ENCODE peak calls at places on chromosomes 13 and 19, in nine cellular contexts. One of them, this sample, is unnamed.

GRCh38 chr13:108070925-108071324 is 144.4 kb downstream of the LIG4 start:
- DNase-seq in activated T-cell treated with anti-CD3 and anti-CD28 coated beads, Interleukin-2, amount 50 U/mL, for 48 hours: no peak
- DNase-seq in stimulated activated CD4-positive, alpha-beta T cell treated with anti-CD3 and anti-CD28 coated beads, Interleukin-4, amount 100 ng/mL, for 1 hour: no peak
- DNase-seq in cardiac muscle cell: no peak
- DNase-seq in thoracic aorta: no peak
- DNase-seq in naive thymus-derived CD8-positive, alpha-beta T cell: no peak
- DNase-seq in NCI-H510A treated with DMSO at 0.1 percent for 48 hours: no peak
- DNase-seq in mucosa of descending colon: no peak
- DNase-seq in AG10803: no peak
- DNase-seq in this sample: no peak

GRCh38 chr13:44855860-44856259 is 133.4 kb downstream of the NUFIP1 start:
- DNase-seq in activated T-cell treated with anti-CD3 and anti-CD28 coated beads, Interleukin-2, amount 50 U/mL, for 48 hours: no peak
- DNase-seq in AG10803: no peak
- DNase-seq in mucosa of descending colon: no peak
- DNase-seq in thoracic aorta: no peak
- DNase-seq in cardiac muscle cell: no peak
- DNase-seq in stimulated activated CD4-positive, alpha-beta T cell treated with anti-CD3 and anti-CD28 coated beads, Interleukin-4, amount 100 ng/mL, for 1 hour: no peak
- DNase-seq in NCI-H510A treated with DMSO at 0.1 percent for 48 hours: no peak
- DNase-seq in naive thymus-derived CD8-positive, alpha-beta T cell: no peak
- DNase-seq in this sample: no peak

GRCh38 chr13:91468301-91468700 is 69.9 kb downstream of the GPC5 start:
- DNase-seq in thoracic aorta: no peak
- DNase-seq in AG10803: no peak
- DNase-seq in naive thymus-derived CD8-positive, alpha-beta T cell: no peak
- DNase-seq in mucosa of descending colon: no peak
- DNase-seq in NCI-H510A treated with DMSO at 0.1 percent for 48 hours: no peak
- DNase-seq in stimulated activated CD4-positive, alpha-beta T cell treated with anti-CD3 and anti-CD28 coated beads, Interleukin-4, amount 100 ng/mL, for 1 hour: no peak
- DNase-seq in cardiac muscle cell: no peak
- DNase-seq in activated T-cell treated with anti-CD3 and anti-CD28 coated beads, Interleukin-2, amount 50 U/mL, for 48 hours: no peak
- DNase-seq in this sample: no peak

GRCh38 chr13:49444517-49445395 is 682 bp downstream of the SETDB2 start:
- DNase-seq in mucosa of descending colon: peak
- DNase-seq in thoracic aorta: no peak
- DNase-seq in stimulated activated CD4-positive, alpha-beta T cell treated with anti-CD3 and anti-CD28 coated beads, Interleukin-4, amount 100 ng/mL, for 1 hour: peak
- DNase-seq in AG10803: peak
- DNase-seq in NCI-H510A treated with DMSO at 0.1 percent for 48 hours: peak
- DNase-seq in naive thymus-derived CD8-positive, alpha-beta T cell: peak
- DNase-seq in activated T-cell treated with anti-CD3 and anti-CD28 coated beads, Interleukin-2, amount 50 U/mL, for 48 hours: peak
- DNase-seq in cardiac muscle cell: peak
- DNase-seq in this sample: peak

GRCh38 chr19:17790059-17790780 is 4.7 kb upstream of the B3GNT3 start:
- DNase-seq in activated T-cell treated with anti-CD3 and anti-CD28 coated beads, Interleukin-2, amount 50 U/mL, for 48 hours: no peak
- DNase-seq in cardiac muscle cell: no peak
- DNase-seq in mucosa of descending colon: peak
- DNase-seq in NCI-H510A treated with DMSO at 0.1 percent for 48 hours: no peak
- DNase-seq in thoracic aorta: no peak
- DNase-seq in naive thymus-derived CD8-positive, alpha-beta T cell: no peak
- DNase-seq in stimulated activated CD4-positive, alpha-beta T cell treated with anti-CD3 and anti-CD28 coated beads, Interleukin-4, amount 100 ng/mL, for 1 hour: no peak
- DNase-seq in AG10803: no peak
- DNase-seq in this sample: no peak

GRCh38 chr13:108486096-108486495 is 143.3 kb upstream of the MYO16 start:
- DNase-seq in AG10803: no peak
- DNase-seq in cardiac muscle cell: no peak
- DNase-seq in mucosa of descending colon: no peak
- DNase-seq in thoracic aorta: no peak
- DNase-seq in activated T-cell treated with anti-CD3 and anti-CD28 coated beads, Interleukin-2, amount 50 U/mL, for 48 hours: no peak
- DNase-seq in NCI-H510A treated with DMSO at 0.1 percent for 48 hours: no peak
- DNase-seq in stimulated activated CD4-positive, alpha-beta T cell treated with anti-CD3 and anti-CD28 coated beads, Interleukin-4, amount 100 ng/mL, for 1 hour: no peak
- DNase-seq in naive thymus-derived CD8-positive, alpha-beta T cell: no peak
- DNase-seq in this sample: no peak

GRCh38 chr13:34816118-34816517 is 126.0 kb upstream of the NBEA start:
- DNase-seq in NCI-H510A treated with DMSO at 0.1 percent for 48 hours: no peak
- DNase-seq in activated T-cell treated with anti-CD3 and anti-CD28 coated beads, Interleukin-2, amount 50 U/mL, for 48 hours: no peak
- DNase-seq in mucosa of descending colon: no peak
- DNase-seq in naive thymus-derived CD8-positive, alpha-beta T cell: no peak
- DNase-seq in thoracic aorta: no peak
- DNase-seq in cardiac muscle cell: no peak
- DNase-seq in AG10803: no peak
- DNase-seq in stimulated activated CD4-positive, alpha-beta T cell treated with anti-CD3 and anti-CD28 coated beads, Interleukin-4, amount 100 ng/mL, for 1 hour: no peak
- DNase-seq in this sample: no peak

GRCh38 chr19:41646589-41647204 is 19.8 kb upstream of the CEACAM4 start:
- DNase-seq in cardiac muscle cell: no peak
- DNase-seq in thoracic aorta: no peak
- DNase-seq in naive thymus-derived CD8-positive, alpha-beta T cell: no peak
- DNase-seq in stimulated activated CD4-positive, alpha-beta T cell treated with anti-CD3 and anti-CD28 coated beads, Interleukin-4, amount 100 ng/mL, for 1 hour: peak
- DNase-seq in NCI-H510A treated with DMSO at 0.1 percent for 48 hours: no peak
- DNase-seq in mucosa of descending colon: no peak
- DNase-seq in activated T-cell treated with anti-CD3 and anti-CD28 coated beads, Interleukin-2, amount 50 U/mL, for 48 hours: peak
- DNase-seq in AG10803: peak
- DNase-seq in this sample: peak

GRCh38 chr13:43072394-43072793 is 49.0 kb downstream of the DNAJC15 start:
- DNase-seq in naive thymus-derived CD8-positive, alpha-beta T cell: no peak
- DNase-seq in activated T-cell treated with anti-CD3 and anti-CD28 coated beads, Interleukin-2, amount 50 U/mL, for 48 hours: no peak
- DNase-seq in NCI-H510A treated with DMSO at 0.1 percent for 48 hours: no peak
- DNase-seq in thoracic aorta: no peak
- DNase-seq in cardiac muscle cell: no peak
- DNase-seq in mucosa of descending colon: peak
- DNase-seq in AG10803: peak
- DNase-seq in stimulated activated CD4-positive, alpha-beta T cell treated with anti-CD3 and anti-CD28 coated beads, Interleukin-4, amount 100 ng/mL, for 1 hour: no peak
- DNase-seq in this sample: no peak

GRCh38 chr13:49499889-49500660 is 4.3 kb downstream of the PHF11 start:
- DNase-seq in naive thymus-derived CD8-positive, alpha-beta T cell: no peak
- DNase-seq in stimulated activated CD4-positive, alpha-beta T cell treated with anti-CD3 and anti-CD28 coated beads, Interleukin-4, amount 100 ng/mL, for 1 hour: no peak
- DNase-seq in mucosa of descending colon: no peak
- DNase-seq in AG10803: peak
- DNase-seq in cardiac muscle cell: no peak
- DNase-seq in activated T-cell treated with anti-CD3 and anti-CD28 coated beads, Interleukin-2, amount 50 U/mL, for 48 hours: peak
- DNase-seq in thoracic aorta: no peak
- DNase-seq in NCI-H510A treated with DMSO at 0.1 percent for 48 hours: no peak
- DNase-seq in this sample: no peak

GRCh38 chr13:100068532-100068931 is 20.4 kb upstream of the PCCA start:
- DNase-seq in stimulated activated CD4-positive, alpha-beta T cell treated with anti-CD3 and anti-CD28 coated beads, Interleukin-4, amount 100 ng/mL, for 1 hour: no peak
- DNase-seq in mucosa of descending colon: no peak
- DNase-seq in AG10803: no peak
- DNase-seq in thoracic aorta: no peak
- DNase-seq in naive thymus-derived CD8-positive, alpha-beta T cell: no peak
- DNase-seq in NCI-H510A treated with DMSO at 0.1 percent for 48 hours: no peak
- DNase-seq in cardiac muscle cell: no peak
- DNase-seq in activated T-cell treated with anti-CD3 and anti-CD28 coated beads, Interleukin-2, amount 50 U/mL, for 48 hours: no peak
- DNase-seq in this sample: no peak

GRCh38 chr19:39497850-39498261 is 891 bp upstream of the DLL3 start:
- DNase-seq in NCI-H510A treated with DMSO at 0.1 percent for 48 hours: peak
- DNase-seq in cardiac muscle cell: peak
- DNase-seq in stimulated activated CD4-positive, alpha-beta T cell treated with anti-CD3 and anti-CD28 coated beads, Interleukin-4, amount 100 ng/mL, for 1 hour: no peak
- DNase-seq in mucosa of descending colon: peak
- DNase-seq in activated T-cell treated with anti-CD3 and anti-CD28 coated beads, Interleukin-2, amount 50 U/mL, for 48 hours: peak
- DNase-seq in thoracic aorta: no peak
- DNase-seq in AG10803: no peak
- DNase-seq in naive thymus-derived CD8-positive, alpha-beta T cell: no peak
- DNase-seq in this sample: peak

GRCh38 chr13:22596157-22596863 is 584.5 kb upstream of the SGCG start:
- DNase-seq in thoracic aorta: no peak
- DNase-seq in activated T-cell treated with anti-CD3 and anti-CD28 coated beads, Interleukin-2, amount 50 U/mL, for 48 hours: no peak
- DNase-seq in AG10803: no peak
- DNase-seq in stimulated activated CD4-positive, alpha-beta T cell treated with anti-CD3 and anti-CD28 coated beads, Interleukin-4, amount 100 ng/mL, for 1 hour: no peak
- DNase-seq in mucosa of descending colon: no peak
- DNase-seq in naive thymus-derived CD8-positive, alpha-beta T cell: no peak
- DNase-seq in NCI-H510A treated with DMSO at 0.1 percent for 48 hours: no peak
- DNase-seq in cardiac muscle cell: peak
- DNase-seq in this sample: no peak

GRCh38 chr19:46132508-46133100 is 8.1 kb upstream of the IGFL3 start:
- DNase-seq in activated T-cell treated with anti-CD3 and anti-CD28 coated beads, Interleukin-2, amount 50 U/mL, for 48 hours: no peak
- DNase-seq in NCI-H510A treated with DMSO at 0.1 percent for 48 hours: no peak
- DNase-seq in cardiac muscle cell: no peak
- DNase-seq in thoracic aorta: no peak
- DNase-seq in naive thymus-derived CD8-positive, alpha-beta T cell: no peak
- DNase-seq in mucosa of descending colon: no peak
- DNase-seq in AG10803: no peak
- DNase-seq in stimulated activated CD4-positive, alpha-beta T cell treated with anti-CD3 and anti-CD28 coated beads, Interleukin-4, amount 100 ng/mL, for 1 hour: no peak
- DNase-seq in this sample: no peak

GRCh38 chr19:55632463-55632834 is 8.1 kb upstream of the ZNF784 start:
- DNase-seq in mucosa of descending colon: peak
- DNase-seq in AG10803: peak
- DNase-seq in activated T-cell treated with anti-CD3 and anti-CD28 coated beads, Interleukin-2, amount 50 U/mL, for 48 hours: peak
- DNase-seq in cardiac muscle cell: peak
- DNase-seq in thoracic aorta: peak
- DNase-seq in naive thymus-derived CD8-positive, alpha-beta T cell: peak
- DNase-seq in NCI-H510A treated with DMSO at 0.1 percent for 48 hours: peak
- DNase-seq in stimulated activated CD4-positive, alpha-beta T cell treated with anti-CD3 and anti-CD28 coated beads, Interleukin-4, amount 100 ng/mL, for 1 hour: peak
- DNase-seq in this sample: peak

GRCh38 chr13:99577934-99578917 is 77.0 kb downstream of the TM9SF2 start:
- DNase-seq in thoracic aorta: no peak
- DNase-seq in cardiac muscle cell: no peak
- DNase-seq in naive thymus-derived CD8-positive, alpha-beta T cell: no peak
- DNase-seq in activated T-cell treated with anti-CD3 and anti-CD28 coated beads, Interleukin-2, amount 50 U/mL, for 48 hours: no peak
- DNase-seq in NCI-H510A treated with DMSO at 0.1 percent for 48 hours: no peak
- DNase-seq in AG10803: peak
- DNase-seq in mucosa of descending colon: no peak
- DNase-seq in stimulated activated CD4-positive, alpha-beta T cell treated with anti-CD3 and anti-CD28 coated beads, Interleukin-4, amount 100 ng/mL, for 1 hour: no peak
- DNase-seq in this sample: no peak

GRCh38 chr19:36103842-36104552 is 6.9 kb upstream of the OVOL3 start:
- DNase-seq in AG10803: no peak
- DNase-seq in cardiac muscle cell: no peak
- DNase-seq in NCI-H510A treated with DMSO at 0.1 percent for 48 hours: no peak
- DNase-seq in mucosa of descending colon: no peak
- DNase-seq in thoracic aorta: no peak
- DNase-seq in stimulated activated CD4-positive, alpha-beta T cell treated with anti-CD3 and anti-CD28 coated beads, Interleukin-4, amount 100 ng/mL, for 1 hour: no peak
- DNase-seq in activated T-cell treated with anti-CD3 and anti-CD28 coated beads, Interleukin-2, amount 50 U/mL, for 48 hours: no peak
- DNase-seq in naive thymus-derived CD8-positive, alpha-beta T cell: no peak
- DNase-seq in this sample: no peak

GRCh38 chr13:93690139-93690538 is 463.5 kb downstream of the GPC6 start:
- DNase-seq in activated T-cell treated with anti-CD3 and anti-CD28 coated beads, Interleukin-2, amount 50 U/mL, for 48 hours: no peak
- DNase-seq in cardiac muscle cell: peak
- DNase-seq in thoracic aorta: no peak
- DNase-seq in NCI-H510A treated with DMSO at 0.1 percent for 48 hours: no peak
- DNase-seq in mucosa of descending colon: peak
- DNase-seq in stimulated activated CD4-positive, alpha-beta T cell treated with anti-CD3 and anti-CD28 coated beads, Interleukin-4, amount 100 ng/mL, for 1 hour: no peak
- DNase-seq in AG10803: peak
- DNase-seq in naive thymus-derived CD8-positive, alpha-beta T cell: no peak
- DNase-seq in this sample: no peak

GRCh38 chr19:4399871-4400768 is at the start of gene SH3GL1:
- DNase-seq in mucosa of descending colon: peak
- DNase-seq in thoracic aorta: peak
- DNase-seq in activated T-cell treated with anti-CD3 and anti-CD28 coated beads, Interleukin-2, amount 50 U/mL, for 48 hours: peak
- DNase-seq in AG10803: peak
- DNase-seq in naive thymus-derived CD8-positive, alpha-beta T cell: peak
- DNase-seq in stimulated activated CD4-positive, alpha-beta T cell treated with anti-CD3 and anti-CD28 coated beads, Interleukin-4, amount 100 ng/mL, for 1 hour: peak
- DNase-seq in NCI-H510A treated with DMSO at 0.1 percent for 48 hours: peak
- DNase-seq in cardiac muscle cell: peak
- DNase-seq in this sample: peak

GRCh38 chr19:30812099-30812684 is 440.0 kb downstream of the ZNF536 start:
- DNase-seq in stimulated activated CD4-positive, alpha-beta T cell treated with anti-CD3 and anti-CD28 coated beads, Interleukin-4, amount 100 ng/mL, for 1 hour: no peak
- DNase-seq in NCI-H510A treated with DMSO at 0.1 percent for 48 hours: no peak
- DNase-seq in mucosa of descending colon: no peak
- DNase-seq in activated T-cell treated with anti-CD3 and anti-CD28 coated beads, Interleukin-2, amount 50 U/mL, for 48 hours: no peak
- DNase-seq in thoracic aorta: no peak
- DNase-seq in AG10803: no peak
- DNase-seq in cardiac muscle cell: no peak
- DNase-seq in naive thymus-derived CD8-positive, alpha-beta T cell: no peak
- DNase-seq in this sample: no peak

GRCh38 chr19:51632126-51632525 is 1.9 kb upstream of the SIGLEC5 start:
- DNase-seq in stimulated activated CD4-positive, alpha-beta T cell treated with anti-CD3 and anti-CD28 coated beads, Interleukin-4, amount 100 ng/mL, for 1 hour: no peak
- DNase-seq in mucosa of descending colon: no peak
- DNase-seq in cardiac muscle cell: no peak
- DNase-seq in thoracic aorta: no peak
- DNase-seq in naive thymus-derived CD8-positive, alpha-beta T cell: no peak
- DNase-seq in AG10803: no peak
- DNase-seq in NCI-H510A treated with DMSO at 0.1 percent for 48 hours: no peak
- DNase-seq in activated T-cell treated with anti-CD3 and anti-CD28 coated beads, Interleukin-2, amount 50 U/mL, for 48 hours: no peak
- DNase-seq in this sample: no peak

GRCh38 chr13:61695147-61695546 is 279.5 kb upstream of the PCDH20 start:
- DNase-seq in thoracic aorta: no peak
- DNase-seq in naive thymus-derived CD8-positive, alpha-beta T cell: no peak
- DNase-seq in AG10803: no peak
- DNase-seq in cardiac muscle cell: no peak
- DNase-seq in NCI-H510A treated with DMSO at 0.1 percent for 48 hours: no peak
- DNase-seq in activated T-cell treated with anti-CD3 and anti-CD28 coated beads, Interleukin-2, amount 50 U/mL, for 48 hours: no peak
- DNase-seq in mucosa of descending colon: no peak
- DNase-seq in stimulated activated CD4-positive, alpha-beta T cell treated with anti-CD3 and anti-CD28 coated beads, Interleukin-4, amount 100 ng/mL, for 1 hour: no peak
- DNase-seq in this sample: no peak

GRCh38 chr19:45754323-45754722 is 14.7 kb downstream of the SIX5 start:
- DNase-seq in AG10803: no peak
- DNase-seq in naive thymus-derived CD8-positive, alpha-beta T cell: no peak
- DNase-seq in stimulated activated CD4-positive, alpha-beta T cell treated with anti-CD3 and anti-CD28 coated beads, Interleukin-4, amount 100 ng/mL, for 1 hour: no peak
- DNase-seq in thoracic aorta: no peak
- DNase-seq in NCI-H510A treated with DMSO at 0.1 percent for 48 hours: no peak
- DNase-seq in cardiac muscle cell: no peak
- DNase-seq in activated T-cell treated with anti-CD3 and anti-CD28 coated beads, Interleukin-2, amount 50 U/mL, for 48 hours: no peak
- DNase-seq in mucosa of descending colon: no peak
- DNase-seq in this sample: no peak

This sample was measured in stimulated activated naive CD8-positive, alpha-beta T cell treated with anti-CD3 and anti-CD28 coated beads, Interleukin-15, amount 100 ng/mL, for 72 hours.